ENCODE peak calls at places on chromosomes 16 and 17, in seven cellular contexts. V, G, S, M, W, N and C are unnamed samples.
A peak's percentile ranks its signal among the peaks of the same experiment; 100 is the strongest.

GRCh38 chr16:68636818-68637217 is 8.3 kb upstream of the CDH3 start:
- DNase-seq in M (no peak), W (peak; percentile 91), S (no peak), G (no peak), V (no peak), N (no peak), C (no peak)

GRCh38 chr16:60741810-60742209 is 1294.4 kb downstream of the CDH8 start:
- DNase-seq in V (no peak), W (no peak), N (no peak), G (no peak), M (no peak), S (no peak), C (no peak)

GRCh38 chr17:57946798-57947358 is 8.3 kb downstream of the CUEDC1 start:
- DNase-seq in M (no peak), G (peak; percentile 65), S (peak; percentile 67), V (peak; percentile 72), W (peak; percentile 70), N (peak; percentile 91), C (peak; percentile 73)

GRCh38 chr17:56973520-56973919 is 4.4 kb upstream of the SCPEP1 start:
- DNase-seq in V (no peak), M (no peak), N (no peak), S (no peak), W (peak; percentile 89), G (peak; percentile 44), C (peak; percentile 23)

GRCh38 chr17:10772425-10773380 is 31.2 kb downstream of the TMEM238L start:
- DNase-seq in V (no peak), S (no peak), G (peak; percentile 77), W (no peak), M (no peak), N (peak; percentile 4), C (no peak)

GRCh38 chr17:3626831-3627565 is 9.1 kb downstream of the SHPK start:
- DNase-seq in V (no peak), W (no peak), S (no peak), M (no peak), N (no peak), G (no peak), C (no peak)

GRCh38 chr16:30535106-30535776 is 583 bp upstream of the ZNF747 start:
- DNase-seq in S (no peak), V (no peak), W (peak; percentile 33), G (no peak), M (no peak), N (no peak), C (no peak)

GRCh38 chr17:57255182-57255775 is 1.0 kb upstream of the MSI2 start:
- DNase-seq in G (no peak), W (no peak), N (no peak), M (no peak), V (no peak), S (no peak), C (peak; percentile 21)

DNA sequence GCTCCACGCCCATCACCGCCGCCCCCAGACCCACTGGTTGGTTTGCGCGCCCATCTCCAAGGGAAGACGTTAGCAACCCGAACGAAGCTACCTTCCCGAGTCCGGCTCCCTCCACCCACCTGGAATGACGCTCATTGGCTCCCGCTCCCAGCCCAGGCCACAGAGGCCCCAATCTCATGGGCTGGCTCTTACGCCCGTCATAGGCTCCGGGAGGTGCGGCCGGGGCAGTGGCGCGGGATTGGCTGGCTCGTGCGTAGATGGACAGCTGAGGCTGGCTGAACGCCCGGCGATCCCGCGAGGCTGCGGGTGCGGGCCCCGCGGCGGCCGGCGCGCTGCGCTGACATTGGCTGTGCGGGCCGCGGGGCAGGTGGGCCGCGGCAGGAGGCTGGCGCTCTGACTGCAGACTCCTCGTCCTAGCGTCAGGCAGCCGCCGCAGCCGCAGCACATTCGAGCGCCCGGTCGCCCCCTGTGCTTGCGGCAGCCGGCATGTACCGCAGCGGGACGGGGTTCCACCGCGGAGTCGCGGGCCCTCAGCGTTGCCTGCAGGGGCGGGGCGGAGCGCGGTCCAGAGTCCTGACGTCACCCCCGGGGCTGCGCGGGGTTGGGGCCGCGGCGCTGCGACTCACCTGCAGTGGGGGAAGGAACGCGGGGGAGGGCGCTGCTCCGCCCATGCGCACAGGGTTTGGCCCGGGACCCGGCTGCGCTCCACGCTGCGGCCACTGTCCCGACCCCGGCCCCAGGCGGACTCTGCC is 453 bp upstream of the MYH10 start:
- DNase-seq in V (peak; percentile 99), M (peak; percentile 92), S (peak; percentile 97), G (peak; percentile 99), W (peak; percentile 95), N (peak; percentile 100), C (peak; percentile 100)
- TF ChIP-seq CTCF in V (no peak), M (peak; percentile 11), S (peak; percentile 8), G (peak; percentile 35), W (peak; percentile 18), N (peak; percentile 20), C (no peak)

GRCh38 chr17:44903012-44903685 is 3.9 kb upstream of the EFTUD2 start:
- DNase-seq in G (no peak), S (no peak), V (no peak), W (no peak), M (no peak), N (no peak), C (no peak)

GRCh38 chr17:44906987-44907681 is 7.9 kb upstream of the EFTUD2 start:
- DNase-seq in W (no peak), M (no peak), V (no peak), G (no peak), S (no peak), N (peak; percentile 32), C (peak; percentile 15)

GRCh38 chr17:44906010-44906646 is 6.9 kb upstream of the EFTUD2 start:
- DNase-seq in N (peak; percentile 93), S (no peak), V (no peak), W (peak; percentile 82), M (no peak), G (no peak), C (peak; percentile 92)

GRCh38 chr17:44904001-44904984 is 5.0 kb upstream of the EFTUD2 start:
- DNase-seq in S (no peak), V (no peak), W (no peak), G (no peak), M (no peak), N (no peak), C (no peak)

DNA sequence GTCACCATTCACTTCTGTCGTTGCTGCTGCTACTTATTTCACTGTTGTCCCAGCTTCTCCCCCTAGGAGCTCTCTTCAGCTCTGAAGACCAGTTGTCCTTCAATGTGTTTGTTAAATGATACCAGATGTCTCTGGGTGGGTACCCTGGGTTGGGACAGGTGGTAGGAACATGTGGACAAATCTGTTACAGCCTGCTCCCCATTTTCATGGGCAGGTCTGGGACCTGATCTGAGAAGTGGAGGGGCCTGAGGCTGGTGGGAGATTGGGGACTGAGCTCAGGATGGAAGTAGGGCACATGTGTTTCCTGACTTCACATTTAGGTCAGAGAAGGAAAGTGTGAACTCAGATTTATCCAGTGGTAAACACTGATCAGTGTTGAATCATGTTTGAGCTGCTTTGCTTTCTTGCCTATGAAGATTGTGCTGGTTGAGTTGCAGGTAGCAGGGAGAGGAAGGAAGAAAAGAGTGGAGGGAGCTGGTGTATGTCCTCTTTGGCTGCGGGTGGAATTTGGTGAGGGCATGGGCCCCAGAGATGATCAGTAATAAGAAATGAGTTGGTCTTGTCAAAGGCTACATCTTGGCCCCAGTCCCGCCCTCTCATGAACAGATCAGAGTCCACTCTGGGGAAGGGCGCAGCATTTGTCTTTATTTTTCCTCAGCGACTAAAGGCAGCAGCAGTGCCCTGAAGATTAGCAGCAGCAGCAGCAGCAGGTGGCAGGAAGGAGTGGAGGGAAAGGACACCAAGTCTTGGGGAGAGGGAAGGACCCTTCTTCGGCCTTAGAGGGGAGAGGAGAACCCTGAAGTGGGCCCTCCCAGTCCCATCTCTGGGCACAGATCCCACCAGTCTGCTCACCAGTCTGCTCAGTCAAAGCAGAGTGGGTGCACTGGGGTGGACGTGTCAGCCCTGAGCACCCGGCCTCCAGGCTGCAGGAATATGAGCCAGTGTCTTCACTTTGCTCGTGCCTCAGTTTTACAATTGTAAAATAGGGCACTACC is 6.1 kb upstream of the EFTUD2 start:
- DNase-seq in S (no peak), M (no peak), N (no peak), V (no peak), G (no peak), W (no peak), C (no peak)
- TF ChIP-seq CTCF in S (no peak), M (no peak), N (no peak), V (no peak), G (no peak), W (no peak), C (no peak)

GRCh38 chr16:73879621-73880020 is 417.0 kb upstream of the PSMD7 start:
- DNase-seq in W (no peak), M (no peak), S (no peak), V (no peak), N (no peak), G (no peak), C (no peak)

GRCh38 chr16:73873643-73874042 is 423.0 kb upstream of the PSMD7 start:
- DNase-seq in G (no peak), M (no peak), N (no peak), W (no peak), V (no peak), S (no peak), C (no peak)

GRCh38 chr16:73878616-73879015 is 418.0 kb upstream of the PSMD7 start:
- DNase-seq in G (no peak), W (peak; percentile 76), N (peak; percentile 75), M (no peak), S (no peak), V (no peak), C (peak; percentile 84)

GRCh38 chr16:73872856-73873255 is 423.8 kb upstream of the PSMD7 start:
- DNase-seq in M (no peak), V (no peak), G (no peak), S (no peak), W (no peak), N (no peak), C (no peak)

GRCh38 chr16:73877148-73877547 is 419.5 kb upstream of the PSMD7 start:
- DNase-seq in M (no peak), V (no peak), W (no peak), S (no peak), G (no peak), N (no peak), C (no peak)
- TF ChIP-seq CTCF in M (no peak), V (no peak), W (no peak), S (no peak), G (no peak), N (no peak), C (no peak)

GRCh38 chr17:82444284-82444893 is 6.2 kb downstream of the CYBC1 start:
- DNase-seq in N (no peak), V (peak; percentile 81), S (no peak), G (no peak), W (no peak), M (no peak), C (no peak)

GRCh38 chr17:82443465-82444283 is 6.9 kb downstream of the CYBC1 start:
- DNase-seq in G (peak; percentile 92), S (peak; percentile 57), V (no peak), N (no peak), M (no peak), W (no peak), C (peak; percentile 23)

GRCh38 chr17:82445542-82445941 is 5.0 kb downstream of the CYBC1 start:
- DNase-seq in V (no peak), S (no peak), G (no peak), N (no peak), W (no peak), M (no peak), C (no peak)

GRCh38 chr17:82446124-82446523 is 4.4 kb downstream of the CYBC1 start:
- DNase-seq in N (no peak), M (no peak), W (no peak), G (no peak), V (peak; percentile 76), S (no peak), C (no peak)

DNA sequence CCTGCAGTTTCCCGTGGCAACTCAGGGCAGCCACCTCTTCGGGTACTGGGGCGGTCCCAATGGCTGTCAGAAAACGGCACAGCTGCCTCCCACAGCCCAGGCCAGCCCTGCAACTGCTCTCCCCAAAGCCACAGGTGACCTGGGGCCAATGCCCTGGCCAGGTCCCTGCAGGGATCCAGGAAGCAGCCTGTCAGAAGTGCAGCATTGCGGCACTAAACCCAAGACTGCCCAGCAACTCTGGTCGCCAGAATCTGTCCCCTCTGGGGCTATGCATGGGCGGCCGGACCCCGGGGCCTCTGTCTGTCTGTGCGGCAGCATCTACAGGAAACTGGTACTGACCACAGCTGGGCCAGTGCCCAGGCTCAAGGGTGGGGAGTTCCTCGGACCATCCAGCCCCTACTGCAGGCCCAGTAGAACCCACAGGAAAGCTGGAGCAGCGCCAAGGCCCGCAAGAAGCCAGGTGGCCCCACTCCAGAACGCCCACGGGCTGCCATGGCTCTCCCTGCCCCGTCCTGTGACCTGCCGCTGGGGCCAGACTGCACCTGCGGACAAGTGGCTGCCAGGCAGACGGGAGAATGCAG is 5.5 kb downstream of the CYBC1 start:
- DNase-seq in N (no peak), V (peak; percentile 81), S (peak; percentile 65), W (no peak), M (no peak), G (peak; percentile 46), C (no peak)
- TF ChIP-seq CTCF in N (no peak), V (no peak), S (no peak), W (no peak), M (no peak), G (no peak), C (no peak)